ENCODE peak calls at places on chromosomes 7 and 10, in eight cellular contexts. G is HT1080, S is RWPE1, Y is endothelial cell, O is RPMI7951, U is HEK293T, X is mesendoderm, P is adipocyte. A is an unnamed sample.

GRCh38 chr10:121580276-121581116 is 17.7 kb downstream of the FGFR2 start:
- DNase-seq in S (no peak), G (no peak), P (no peak), U (no peak), O (no peak), Y (peak), X (peak), A (no peak)

GRCh38 chr10:59970396-59971368 is 64.3 kb upstream of the CCDC6 start:
- DNase-seq in S (no peak), U (no peak), Y (no peak), O (no peak), X (peak), G (no peak), P (no peak), A (no peak)

GRCh38 chr7:48298779-48299178 is 127.5 kb downstream of the ABCA13 start:
- DNase-seq in G (peak), Y (no peak), X (peak), P (peak), U (no peak), O (peak), S (peak), A (no peak)

GRCh38 chr7:130486114-130486962 is 5.5 kb upstream of the MEST start:
- DNase-seq in P (no peak), X (peak), Y (peak), G (no peak), O (peak), U (no peak), S (peak), A (peak)

GRCh38 chr10:94115725-94116124 is 122.0 kb downstream of the PLCE1 start:
- DNase-seq in S (peak), O (no peak), X (peak), G (peak), U (no peak), P (no peak), Y (no peak), A (peak)

GRCh38 chr10:102347236-102347828 is 48.2 kb upstream of the NFKB2 start:
- DNase-seq in P (peak), O (peak), U (peak), Y (peak), S (peak), X (peak), G (peak), A (peak)

GRCh38 chr7:117230276-117231046 is 92.4 kb downstream of the WNT2 start:
- DNase-seq in X (no peak), O (no peak), U (no peak), P (peak), Y (no peak), G (no peak), S (no peak), A (peak)

GRCh38 chr10:45411607-45411940 is 37.6 kb downstream of the ALOX5 start:
- DNase-seq in O (no peak), P (no peak), Y (no peak), G (no peak), S (no peak), U (no peak), X (no peak), A (no peak)

GRCh38 chr7:131640686-131641085 is 84.3 kb upstream of the PODXL start:
- DNase-seq in O (peak), U (no peak), P (no peak), Y (no peak), X (no peak), S (no peak), G (no peak), A (no peak)

GRCh38 chr10:29946953-29947700 is 112.3 kb downstream of the JCAD start:
- DNase-seq in U (no peak), S (peak), Y (no peak), P (peak), X (peak), O (peak), G (peak), A (no peak)

GRCh38 chr10:3077506-3077905 is 10.2 kb downstream of the PFKP start:
- DNase-seq in Y (no peak), P (no peak), X (no peak), U (no peak), S (no peak), O (no peak), G (no peak), A (no peak)

GRCh38 chr10:49365675-49366415 is 30.0 kb downstream of the DRGX start:
- DNase-seq in U (no peak), Y (peak), O (no peak), P (no peak), X (peak), S (no peak), G (no peak), A (no peak)

GRCh38 chr10:28577506-28577905 is 44.6 kb downstream of the WAC start:
- DNase-seq in O (no peak), Y (no peak), G (no peak), U (no peak), X (no peak), P (no peak), S (no peak), A (no peak)

GRCh38 chr7:8379264-8379663 is 54.1 kb upstream of the NXPH1 start:
- DNase-seq in G (no peak), S (no peak), X (no peak), P (no peak), O (no peak), U (no peak), Y (no peak), A (no peak)

GRCh38 chr10:119313645-119314044 is 106.3 kb downstream of the GRK5 start:
- DNase-seq in O (peak), G (no peak), X (no peak), S (no peak), U (no peak), P (no peak), Y (no peak), A (peak)

GRCh38 chr10:133002685-133003084 is 60.3 kb upstream of the CFAP46 start:
- DNase-seq in U (no peak), S (no peak), P (no peak), Y (no peak), G (no peak), X (peak), O (no peak), A (no peak)

A was measured in SW480.